ENCODE peak calls at places on chromosome 6, in six cellular contexts. F, I, J, X, S and K are unnamed samples.
A peak's percentile ranks its signal among the peaks of the same experiment; 100 is the strongest.

GRCh38 chr6:166497087-166497899 is 89.2 kb downstream of the RAMACL start:
- DNase-seq in F (no peak), I (no peak), J (no peak), X (no peak), S (no peak), K (no peak)

GRCh38 chr6:79546186-79546585 is 9.0 kb upstream of the LCA5 start:
- DNase-seq in F (no peak), I (no peak), J (peak; percentile 61), X (no peak), S (no peak), K (peak; percentile 44)

GRCh38 chr6:157822221-157823000 is 635 bp upstream of the SNX9 start:
- DNase-seq in F (no peak), I (no peak), J (no peak), X (no peak), S (no peak), K (peak; percentile 24)

GRCh38 chr6:73657201-73657600 is 3.4 kb upstream of the SLC17A5 start:
- DNase-seq in F (no peak), I (no peak), J (no peak), X (no peak), S (peak; percentile 59), K (no peak)

GRCh38 chr6:155765275-155766194 is 309.9 kb upstream of the NOX3 start:
- DNase-seq in F (no peak), I (no peak), J (no peak), X (peak; percentile 12), S (no peak), K (peak; percentile 71)

GRCh38 chr6:144912474-144912873 is 627.3 kb downstream of the UTRN start:
- DNase-seq in F (no peak), I (no peak), J (no peak), X (no peak), S (no peak), K (peak; percentile 9)

GRCh38 chr6:28643017-28643740 is 117.5 kb downstream of the GPX5 start:
- DNase-seq in F (peak; percentile 43), I (peak; percentile 70), J (peak; percentile 88), X (peak; percentile 69), S (peak; percentile 88), K (peak; percentile 47)

GRCh38 chr6:83884523-83884922 is 25.0 kb downstream of the CYB5R4 start:
- DNase-seq in F (peak; percentile 38), I (no peak), J (peak; percentile 28), X (peak; percentile 27), S (peak; percentile 42), K (peak; percentile 84)

GRCh38 chr6:56833873-56834272 is 121.0 kb upstream of the BEND6 start:
- DNase-seq in F (no peak), I (no peak), J (no peak), X (no peak), S (no peak), K (no peak)

GRCh38 chr6:130431346-130431745 is 65.5 kb downstream of the TMEM200A start:
- DNase-seq in F (no peak), I (no peak), J (peak; percentile 90), X (no peak), S (no peak), K (no peak)

GRCh38 chr6:106163446-106163965 is 77.4 kb downstream of the PRDM1 start:
- DNase-seq in F (no peak), I (no peak), J (no peak), X (no peak), S (no peak), K (no peak)

GRCh38 chr6:124964084-124964763 is 2.0 kb downstream of the RNF217 start:
- DNase-seq in F (no peak), I (no peak), J (no peak), X (peak; percentile 80), S (no peak), K (peak; percentile 64)

GRCh38 chr6:35544748-35545361 is 32.2 kb upstream of the TULP1 start:
- DNase-seq in F (no peak), I (no peak), J (no peak), X (no peak), S (no peak), K (no peak)

GRCh38 chr6:30061766-30062458 is 847 bp downstream of the POLR1H start:
- DNase-seq in F (no peak), I (no peak), J (no peak), X (no peak), S (no peak), K (no peak)

GRCh38 chr6:112243861-112244415 is 10.4 kb downstream of the LAMA4 start:
- DNase-seq in F (no peak), I (no peak), J (no peak), X (no peak), S (no peak), K (peak; percentile 16)

GRCh38 chr6:162613310-162613709 is 114.3 kb downstream of the PRKN start:
- DNase-seq in F (no peak), I (no peak), J (no peak), X (no peak), S (no peak), K (no peak)

GRCh38 chr6:123909989-123910388 is 106.3 kb downstream of the NKAIN2 start:
- DNase-seq in F (no peak), I (no peak), J (no peak), X (no peak), S (no peak), K (peak; percentile 57)

GRCh38 chr6:44621846-44622245 is 234.3 kb downstream of the CDC5L start:
- DNase-seq in F (no peak), I (no peak), J (no peak), X (no peak), S (no peak), K (no peak)

GRCh38 chr6:44503471-44503870 is 116.0 kb downstream of the CDC5L start:
- DNase-seq in F (no peak), I (no peak), J (no peak), X (no peak), S (no peak), K (no peak)

GRCh38 chr6:6891074-6891754 is 216.5 kb upstream of the RREB1 start:
- DNase-seq in F (no peak), I (no peak), J (no peak), X (no peak), S (no peak), K (no peak)

GRCh38 chr6:82246802-82247633 is 526 bp downstream of the IBTK start:
- DNase-seq in F (peak; percentile 64), I (no peak), J (no peak), X (peak; percentile 83), S (peak; percentile 36), K (peak; percentile 73)

GRCh38 chr6:101226677-101227135 is 166.8 kb upstream of the GRIK2 start:
- DNase-seq in F (no peak), I (peak; percentile 85), J (no peak), X (peak; percentile 20), S (peak; percentile 32), K (no peak)

GRCh38 chr6:21874372-21874771 is 280.8 kb downstream of the SOX4 start:
- DNase-seq in F (no peak), I (no peak), J (no peak), X (no peak), S (no peak), K (no peak)

GRCh38 chr6:21870071-21870729 is 276.6 kb downstream of the SOX4 start:
- DNase-seq in F (no peak), I (no peak), J (no peak), X (no peak), S (no peak), K (no peak)

GRCh38 chr6:21871831-21872230 is 278.3 kb downstream of the SOX4 start:
- DNase-seq in F (no peak), I (no peak), J (no peak), X (no peak), S (no peak), K (no peak)

GRCh38 chr6:21869085-21869771 is 275.7 kb downstream of the SOX4 start:
- DNase-seq in F (no peak), I (no peak), J (no peak), X (no peak), S (no peak), K (no peak)

GRCh38 chr6:21873562-21873961 is 280.0 kb downstream of the SOX4 start:
- DNase-seq in F (no peak), I (no peak), J (no peak), X (no peak), S (no peak), K (no peak)
- H3K9me3 ChIP-seq in F (no peaks in the 10 kb centered on the region), I (no peaks in the 10 kb centered on the region), J (no peaks in the 10 kb centered on the region), X (no peaks in the 10 kb centered on the region), S (no peaks in the 10 kb centered on the region), K (no peaks in the 10 kb centered on the region)

DNA sequence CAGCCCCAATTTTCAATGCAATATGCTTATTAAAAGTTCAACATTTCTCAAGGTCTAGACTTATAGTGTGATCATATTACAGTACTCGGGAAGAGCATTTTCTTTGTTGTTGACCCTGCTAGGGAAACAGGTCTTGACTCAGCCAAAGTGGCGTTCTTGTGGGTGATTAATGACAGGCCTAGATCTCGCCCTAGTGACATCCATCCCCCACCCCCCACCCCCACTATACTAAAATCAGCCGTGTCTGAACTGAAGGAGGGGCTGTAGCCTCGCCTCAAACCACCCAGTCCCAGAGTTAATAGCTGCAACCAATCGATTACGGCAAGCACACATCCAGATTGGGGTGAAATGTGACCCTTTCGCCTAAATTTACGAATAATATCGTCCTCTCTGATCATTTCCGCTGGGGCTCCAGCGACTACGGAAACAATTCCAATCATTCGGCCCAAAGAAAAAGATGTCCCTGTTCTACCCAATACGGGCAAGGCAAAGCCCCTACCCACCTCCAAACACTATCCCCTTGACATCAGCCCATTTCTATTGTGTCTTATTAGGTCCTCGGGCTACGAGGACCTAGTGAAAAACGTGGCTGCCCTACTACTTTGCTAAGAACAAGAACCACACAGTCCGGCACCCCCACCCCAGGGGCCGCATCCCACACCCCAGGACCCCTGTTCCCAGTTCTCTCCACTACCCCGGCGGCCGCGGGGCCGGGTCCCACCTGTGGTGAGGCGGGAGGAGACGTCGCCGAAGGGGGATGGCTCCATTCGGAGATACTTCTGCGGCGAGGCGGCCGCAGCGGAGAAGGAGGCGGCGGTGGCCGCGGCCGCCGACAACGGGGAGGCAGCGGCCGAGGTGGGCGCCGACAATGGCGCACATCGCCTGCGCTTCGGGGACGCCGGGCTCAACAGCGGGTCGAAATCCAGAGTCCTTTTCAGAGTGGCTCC is 1.0 kb downstream of the AKIRIN2 start:
- DNase-seq in F (peak; percentile 72), I (no peak), J (no peak), X (peak; percentile 73), S (no peak), K (peak; percentile 72)
- TF ChIP-seq POLR2AphosphoS5 in F (peak; percentile 50), I (no peak), J (peak; percentile 25), X (no peak), S (no peak), K (no peak)

GRCh38 chr6:41371992-41372525 is 36.7 kb downstream of the NCR2 start:
- DNase-seq in F (no peak), I (no peak), J (no peak), X (no peak), S (no peak), K (no peak)

GRCh38 chr6:41371461-41371991 is 36.1 kb downstream of the NCR2 start:
- DNase-seq in F (no peak), I (no peak), J (no peak), X (no peak), S (no peak), K (peak; percentile 33)

GRCh38 chr6:41373919-41374617 is 38.7 kb downstream of the NCR2 start:
- DNase-seq in F (no peak), I (no peak), J (no peak), X (no peak), S (no peak), K (no peak)

GRCh38 chr6:41373367-41373918 is 38.0 kb downstream of the NCR2 start:
- DNase-seq in F (no peak), I (no peak), J (no peak), X (no peak), S (no peak), K (no peak)

GRCh38 chr6:41372526-41373366 is 37.3 kb downstream of the NCR2 start:
- DNase-seq in F (no peak), I (no peak), J (no peak), X (peak; percentile 49), S (no peak), K (no peak)
- TF ChIP-seq EZH2 in F (no peak), I (no peak), J (no peak), X (peak; percentile 63), S (no peak), K (peak; percentile 81)

GRCh38 chr6:170137176-170137891 is 153.5 kb downstream of the DLL1 start:
- DNase-seq in F (no peak), I (no peak), J (no peak), X (no peak), S (no peak), K (no peak)
- H3K9me3 ChIP-seq in F (no peaks in the 10 kb centered on the region), I (peaks cover 43% of the 10 kb centered on the region), J (no peaks in the 10 kb centered on the region), X (no peaks in the 10 kb centered on the region), S (no peaks in the 10 kb centered on the region), K (no peaks in the 10 kb centered on the region)